ENCODE peak calls at places on chromosome 13, in six cellular contexts. D is iris pigment epithelial cell; A is left lung; O is mesendoderm; G is activated T-helper 2 cell treated with anti-CD3 and anti-CD28 coated beads, Interferon-gamma antibody, Interleukin-2, Interleukin-4, amounts not matched to agents 10 μg/mL and 5 μg/mL and 100 μg/mL, durations not matched to agents 14 hours and 24 hours and 36 hours; B is HEK293T. X is an unnamed sample.

GRCh38 chr13:39913928-39914327 is 258.5 kb downstream of the COG6 start:
- DNase-seq in D (peak; percentile 98), A (no peak), O (no peak), G (no peak), B (no peak), X (no peak)

GRCh38 chr13:95524270-95524901 is 28.1 kb upstream of the CLDN10 start:
- DNase-seq in D (peak; percentile 71), A (no peak), O (no peak), G (no peak), B (no peak), X (no peak)

GRCh38 chr13:33089311-33089710 is 73.1 kb downstream of the KL start:
- DNase-seq in D (no peak), A (no peak), O (no peak), G (no peak), B (no peak), X (no peak)

GRCh38 chr13:113926301-113926761 is 47.5 kb downstream of the C13orf46 start:
- DNase-seq in D (peak; percentile 82), A (no peak), O (no peak), G (no peak), B (no peak), X (no peak)

GRCh38 chr13:91249370-91249769 is 98.1 kb upstream of the MIR17HG start:
- DNase-seq in D (no peak), A (no peak), O (no peak), G (no peak), B (no peak), X (no peak)

GRCh38 chr13:94162289-94162688 is 317.2 kb downstream of the DCT start:
- DNase-seq in D (no peak), A (no peak), O (no peak), G (no peak), B (no peak), X (no peak)

GRCh38 chr13:37132211-37132610 is 26.7 kb upstream of the CSNK1A1L start:
- DNase-seq in D (peak; percentile 66), A (no peak), O (no peak), G (no peak), B (no peak), X (no peak)

GRCh38 chr13:99380921-99381645 is 73.9 kb upstream of the GPR183 start:
- DNase-seq in D (no peak), A (no peak), O (no peak), G (peak; percentile 62), B (no peak), X (no peak)

GRCh38 chr13:63517376-63517775 is 2101.7 kb upstream of the PCDH20 start:
- DNase-seq in D (peak; percentile 68), A (no peak), O (no peak), G (no peak), B (peak; percentile 49), X (no peak)

GRCh38 chr13:48403151-48403631 is 9.7 kb downstream of the LPAR6 start:
- DNase-seq in D (peak; percentile 65), A (no peak), O (no peak), G (peak; percentile 37), B (no peak), X (no peak)

GRCh38 chr13:50793026-50793425 is 50.5 kb downstream of the DLEU7 start:
- DNase-seq in D (no peak), A (no peak), O (no peak), G (no peak), B (no peak), X (no peak)

GRCh38 chr13:85093808-85094207 is 705.4 kb downstream of the SLITRK6 start:
- DNase-seq in D (peak; percentile 5), A (no peak), O (peak; percentile 67), G (no peak), B (peak; percentile 14), X (no peak)